ENCODE peak calls at places on chromosomes 4 and X, in six cellular contexts. B, Y, G, X, A and N are unnamed samples. For H3K27me3, the result is how much of the 10 kb centered on the place peaks cover.

GRCh38 chrX:20140410-20140809 is 1.2 kb downstream of the EIF1AX start:
- DNase-seq in B (no peak), X (peak), A (no peak), Y (no peak), G (no peak), N (no peak)

GRCh38 chr4:106366026-106366425 is 2.6 kb downstream of the GIMD1 start:
- DNase-seq in Y (no peak), B (no peak), X (peak), A (no peak), G (no peak), N (peak)

GRCh38 chrX:133390647-133391046 is 24.6 kb downstream of the GPC4 start:
- DNase-seq in B (no peak), Y (no peak), X (peak), A (no peak), G (no peak), N (no peak)

GRCh38 chrX:30702736-30703135 is 49.5 kb downstream of the GK start:
- DNase-seq in A (no peak), Y (no peak), B (no peak), G (no peak), X (peak), N (no peak)

GRCh38 chrX:154358011-154358410 is 16.4 kb downstream of the FLNA start:
- DNase-seq in G (peak), X (no peak), Y (no peak), B (no peak), A (no peak), N (no peak)

GRCh38 chr4:10045481-10045880 is 24.2 kb upstream of the SLC2A9 start:
- DNase-seq in Y (no peak), B (no peak), A (peak), X (peak), G (no peak), N (peak)

GRCh38 chr4:56112377-56112776 is 163.6 kb downstream of the CEP135 start:
- DNase-seq in A (no peak), Y (no peak), X (no peak), B (no peak), G (no peak), N (no peak)

GRCh38 chr4:163948920-163949455 is 454.5 kb downstream of the TMA16 start:
- DNase-seq in G (no peak), Y (no peak), X (peak), A (no peak), B (no peak), N (no peak)

GRCh38 chr4:1493540-1494287 is 87.5 kb upstream of the NKX1-1 start:
- DNase-seq in B (no peak), X (peak), A (no peak), G (peak), Y (no peak), N (no peak)

GRCh38 chrX:103607385-103608304 is at the start of gene TCEAL3:
- DNase-seq in Y (peak), X (peak), G (peak), A (no peak), B (no peak), N (no peak)

GRCh38 chr4:83267121-83267834 is 17.3 kb downstream of the COQ2 start:
- DNase-seq in G (no peak), X (peak), Y (peak), B (no peak), A (peak), N (no peak)

GRCh38 chr4:29142708-29143107 is 1577.5 kb upstream of the PCDH7 start:
- DNase-seq in G (no peak), Y (no peak), X (no peak), A (no peak), B (no peak), N (no peak)

GRCh38 chr4:123350191-123350544 is 46.4 kb upstream of the SPRY1 start:
- DNase-seq in B (no peak), A (peak), Y (no peak), G (no peak), X (no peak), N (peak)

GRCh38 chrX:154369453-154370299 is 4.8 kb downstream of the FLNA start:
- DNase-seq in Y (peak), A (peak), G (peak), X (peak), B (no peak), N (peak)

GRCh38 chrX:106415276-106415895 is 196.4 kb upstream of the RADX start:
- DNase-seq in B (peak), X (no peak), G (no peak), A (no peak), Y (no peak), N (no peak)

GRCh38 chr4:186939766-186940165 is 216.1 kb upstream of the FAT1 start:
- DNase-seq in G (no peak), Y (no peak), B (no peak), X (no peak), A (no peak), N (no peak)
- H3K27me3 ChIP-seq in G (under half), Y (under half), B (under half), X (under half), A (under half), N (under half)

GRCh38 chrX:41981481-41982013 is 58.2 kb upstream of the CASK start:
- DNase-seq in G (no peak), Y (no peak), B (no peak), X (no peak), A (no peak), N (peak)

GRCh38 chrX:41984628-41985027 is 61.3 kb upstream of the CASK start:
- DNase-seq in X (no peak), G (no peak), A (peak), Y (no peak), B (no peak), N (peak)

GRCh38 chrX:41982966-41983365 is 59.6 kb upstream of the CASK start:
- DNase-seq in B (no peak), G (no peak), X (no peak), A (no peak), Y (no peak), N (no peak)
- H3K27me3 ChIP-seq in B (under half), G (under half), X (under half), A (under half), Y (under half), N (under half)

GRCh38 chr4:41727861-41728570 is 20.5 kb downstream of the PHOX2B start:
- DNase-seq in X (no peak), Y (no peak), A (no peak), G (no peak), B (no peak), N (no peak)

GRCh38 chr4:41725254-41725653 is 23.3 kb downstream of the PHOX2B start:
- DNase-seq in A (no peak), B (no peak), X (no peak), G (no peak), Y (no peak), N (no peak)

GRCh38 chr4:41731569-41731968 is 17.0 kb downstream of the PHOX2B start:
- DNase-seq in A (no peak), Y (no peak), G (no peak), B (no peak), X (no peak), N (no peak)

GRCh38 chr4:41723286-41723685 is 25.2 kb downstream of the PHOX2B start:
- DNase-seq in G (no peak), B (no peak), X (no peak), A (no peak), Y (no peak), N (no peak)

GRCh38 chr4:41728571-41728908 is 20.0 kb downstream of the PHOX2B start:
- DNase-seq in X (no peak), B (no peak), G (no peak), A (no peak), Y (no peak), N (no peak)
- H3K27me3 ChIP-seq in X (under half), B (under half), G (under half), A (under half), Y (under half), N (half or more)

GRCh38 chrX:17802756-17803155 is 58.3 kb downstream of the RAI2 start:
- DNase-seq in B (no peak), X (no peak), A (no peak), Y (no peak), G (no peak), N (no peak)
- H3K27me3 ChIP-seq in B (under half), X (under half), A (under half), Y (under half), G (under half), N (under half)

GRCh38 chr4:81031389-81032173 is 1.1 kb downstream of the BMP3 start:
- DNase-seq in B (no peak), Y (no peak), G (peak), X (no peak), A (no peak), N (no peak)

GRCh38 chr4:81032805-81033684 is 2.5 kb downstream of the BMP3 start:
- DNase-seq in Y (no peak), G (no peak), A (peak), B (no peak), X (peak), N (no peak)

GRCh38 chr4:81030061-81030616 is 369 bp upstream of the BMP3 start:
- DNase-seq in Y (no peak), G (no peak), B (no peak), A (peak), X (no peak), N (no peak)

GRCh38 chr4:81030617-81031388 is at the start of gene BMP3:
- DNase-seq in B (no peak), A (no peak), Y (peak), G (peak), X (peak), N (peak)

GRCh38 chr4:81032174-81032551 is 1.7 kb downstream of the BMP3 start:
- DNase-seq in A (no peak), X (no peak), G (no peak), Y (no peak), B (no peak), N (no peak)
- H3K27me3 ChIP-seq in A (under half), X (half or more), G (under half), Y (under half), B (under half), N (half or more)

GRCh38 chr4:8856835-8857590 is 14.6 kb downstream of the HMX1 start:
- DNase-seq in Y (no peak), X (no peak), G (no peak), A (no peak), B (no peak), N (no peak)

GRCh38 chr4:8854016-8854415 is 17.6 kb downstream of the HMX1 start:
- DNase-seq in G (no peak), X (no peak), A (no peak), B (no peak), Y (no peak), N (no peak)

GRCh38 chr4:8857682-8858187 is 13.9 kb downstream of the HMX1 start:
- DNase-seq in G (no peak), Y (no peak), A (no peak), X (no peak), B (no peak), N (no peak)

GRCh38 chr4:8854866-8855265 is 16.8 kb downstream of the HMX1 start:
- DNase-seq in G (no peak), X (no peak), B (no peak), Y (peak), A (no peak), N (no peak)

GRCh38 chr4:8855781-8856245 is 15.8 kb downstream of the HMX1 start:
- DNase-seq in X (no peak), B (no peak), A (no peak), Y (no peak), G (no peak), N (no peak)
- H3K27me3 ChIP-seq in X (half or more), B (half or more), A (half or more), Y (under half), G (half or more), N (half or more)

DNA sequence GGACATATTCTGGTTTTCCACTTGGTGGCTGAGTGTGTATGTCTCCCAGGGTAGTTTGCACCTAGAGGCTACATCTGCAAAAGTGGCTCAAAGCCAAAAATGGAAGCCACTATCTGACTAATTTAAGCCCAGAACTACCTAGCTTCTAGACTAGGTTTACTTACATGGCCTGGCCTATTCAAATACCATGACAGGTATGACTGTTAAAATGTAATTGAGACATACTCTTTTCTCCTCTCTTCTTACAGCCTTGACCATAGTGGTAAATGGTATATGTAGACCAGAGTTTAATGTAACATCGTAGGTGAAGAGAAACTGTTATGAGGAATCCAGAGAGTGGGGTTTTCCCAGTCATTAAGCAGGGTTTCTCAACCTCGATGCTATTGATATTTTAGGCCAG is 2.6 kb upstream of the TRPC5 start:
- DNase-seq in A (no peak), B (no peak), Y (no peak), X (no peak), G (no peak), N (no peak)
- H3K27me3 ChIP-seq in A (under half), B (under half), Y (under half), X (under half), G (under half), N (under half)